ENCODE peak calls at places on chromosomes 7 and 10, in five cellular contexts. S, M, A, R and K are unnamed samples.

GRCh38 chr7:22229148-22229547 is 127.8 kb downstream of the RAPGEF5 start:
- DNase-seq in S (no peak), M (no peak), R (no peak), A (no peak), K (no peak)

GRCh38 chr10:27366769-27367168 is 126.2 kb upstream of the ACBD5 start:
- DNase-seq in S (no peak), A (no peak), R (no peak), M (no peak), K (no peak)

GRCh38 chr10:101450277-101451080 is 96.5 kb downstream of the BTRC start:
- DNase-seq in A (no peak), R (no peak), S (no peak), M (no peak), K (no peak)

GRCh38 chr7:132189881-132190280 is 386.4 kb downstream of the PLXNA4 start:
- DNase-seq in S (no peak), M (no peak), R (no peak), A (no peak), K (no peak)

GRCh38 chr10:46291817-46292572 is 5.2 kb downstream of the ANTXRL start:
- DNase-seq in S (peak; percentile 31), M (no peak), A (no peak), R (no peak), K (no peak)

GRCh38 chr7:36153571-36154097 is 580 bp downstream of the EEPD1 start:
- DNase-seq in S (peak; percentile 39), M (peak; percentile 34), R (peak; percentile 8), A (no peak), K (no peak)

GRCh38 chr10:99854860-99855259 is 72.4 kb downstream of the ABCC2 start:
- DNase-seq in A (peak; percentile 29), M (no peak), S (no peak), R (peak; percentile 69), K (peak; percentile 45)

GRCh38 chr7:1845536-1846311 is 175.6 kb downstream of the ELFN1 start:
- DNase-seq in R (no peak), M (peak; percentile 8), A (no peak), S (no peak), K (peak; percentile 0)

GRCh38 chr7:119413314-119413805 is 859.6 kb upstream of the KCND2 start:
- DNase-seq in M (no peak), S (no peak), A (no peak), R (no peak), K (no peak)

GRCh38 chr10:24898501-24898900 is 53.9 kb downstream of the PRTFDC1 start:
- DNase-seq in M (no peak), A (no peak), S (no peak), R (no peak), K (no peak)

GRCh38 chr7:95420996-95421846 is 13.6 kb downstream of the PON2 start:
- DNase-seq in A (peak; percentile 90), R (no peak), M (no peak), S (no peak), K (no peak)

GRCh38 chr10:113424304-113424721 is 128.5 kb upstream of the HABP2 start:
- DNase-seq in M (no peak), S (no peak), R (no peak), A (no peak), K (no peak)

GRCh38 chr7:112199672-112200071 is 6.5 kb downstream of the DOCK4 start:
- DNase-seq in R (no peak), S (no peak), M (no peak), A (no peak), K (no peak)

GRCh38 chr10:90947025-90947960 is 26.4 kb upstream of the ANKRD1 start:
- DNase-seq in S (no peak), M (no peak), A (peak; percentile 71), R (no peak), K (no peak)

GRCh38 chr10:132931258-132931657 is 11.1 kb downstream of the CFAP46 start:
- DNase-seq in M (no peak), S (no peak), R (no peak), A (no peak), K (no peak)

GRCh38 chr10:18359839-18360238 is 219.6 kb downstream of the CACNB2 start:
- DNase-seq in A (no peak), M (no peak), R (no peak), S (peak; percentile 72), K (no peak)

GRCh38 chr7:136890379-136890778 is 21.9 kb downstream of the CHRM2 start:
- DNase-seq in A (no peak), M (no peak), S (no peak), R (no peak), K (no peak)

GRCh38 chr7:44219371-44220045 is 18.7 kb downstream of the YKT6 start:
- DNase-seq in S (no peak), A (no peak), R (no peak), M (no peak), K (no peak)

GRCh38 chr10:75283150-75284096 is 47.7 kb upstream of the COMTD1 start:
- DNase-seq in A (peak; percentile 63), S (no peak), M (no peak), R (peak; percentile 74), K (peak; percentile 55)

GRCh38 chr7:818031-818699 is 14.1 kb upstream of the SUN1 start:
- DNase-seq in R (peak; percentile 57), M (no peak), S (no peak), A (peak; percentile 44), K (peak; percentile 60)

GRCh38 chr7:22426463-22427121 is 69.6 kb upstream of the RAPGEF5 start:
- DNase-seq in A (peak; percentile 27), R (no peak), S (no peak), M (no peak), K (no peak)

GRCh38 chr10:84263716-84264115 is 18.9 kb downstream of the RGR start:
- DNase-seq in S (no peak), A (no peak), M (no peak), R (no peak), K (no peak)

GRCh38 chr10:677038-677437 is 12.4 kb downstream of the DIP2C start:
- DNase-seq in M (no peak), R (no peak), S (no peak), A (no peak), K (no peak)

GRCh38 chr7:81013036-81013435 is 94.2 kb upstream of the SEMA3C start:
- DNase-seq in R (peak; percentile 15), M (no peak), S (no peak), A (peak; percentile 93), K (no peak)

GRCh38 chr7:116139007-116139406 is 71.3 kb upstream of the TES start:
- DNase-seq in A (peak; percentile 30), R (no peak), S (no peak), M (no peak), K (no peak)

GRCh38 chr10:103427866-103428265 is 24.3 kb downstream of the CALHM2 start:
- DNase-seq in R (no peak), S (no peak), M (no peak), A (no peak), K (no peak)

GRCh38 chr7:102890292-102890970 is 22.4 kb upstream of the LRRC17 start:
- DNase-seq in M (no peak), S (no peak), A (peak; percentile 44), R (peak; percentile 13), K (no peak)

GRCh38 chr7:150367187-150367510 is 1.5 kb upstream of the REPIN1 start:
- DNase-seq in R (no peak), M (no peak), S (no peak), A (no peak), K (no peak)

GRCh38 chr7:108805808-108806397 is 236.2 kb downstream of the DNAJB9 start:
- DNase-seq in M (no peak), R (peak; percentile 4), A (peak; percentile 35), S (no peak), K (no peak)

GRCh38 chr10:49115796-49116508 is 630 bp upstream of the VSTM4 start:
- DNase-seq in A (no peak), R (no peak), M (no peak), S (no peak), K (no peak)

GRCh38 chr10:110568055-110568735 is 700 bp downstream of the SMC3 start:
- DNase-seq in A (no peak), S (peak; percentile 53), R (peak; percentile 16), M (peak; percentile 65), K (peak; percentile 83)